ENCODE peak calls at places on chromosomes 2 and 18, in four cellular contexts. One of them, this sample, is unnamed.

GRCh38 chr2:106812377-106812776 is 73.6 kb downstream of the ST6GAL2 start:
- DNase-seq in mammary epithelial cell: no peak
- DNase-seq in BJ: no peak
- DNase-seq in CD4-positive, alpha-beta memory T cell: no peak
- DNase-seq in this sample: peak; percentile 31

GRCh38 chr18:24917767-24918166 is 434.2 kb downstream of the ZNF521 start:
- DNase-seq in BJ: no peak
- DNase-seq in CD4-positive, alpha-beta memory T cell: no peak
- DNase-seq in mammary epithelial cell: no peak
- DNase-seq in this sample: no peak

GRCh38 chr2:27262379-27263286 is at the start of gene SLC30A3:
- DNase-seq in mammary epithelial cell: peak; percentile 15
- DNase-seq in BJ: no peak
- DNase-seq in CD4-positive, alpha-beta memory T cell: peak; percentile 49
- DNase-seq in this sample: no peak

GRCh38 chr2:191030521-191031154 is 16.7 kb upstream of the STAT1 start:
- DNase-seq in BJ: no peak
- DNase-seq in CD4-positive, alpha-beta memory T cell: peak; percentile 57
- DNase-seq in mammary epithelial cell: no peak
- DNase-seq in this sample: no peak

GRCh38 chr18:79988079-79988924 is at the start of gene TXNL4A:
- DNase-seq in BJ: no peak
- DNase-seq in mammary epithelial cell: peak; percentile 81
- DNase-seq in CD4-positive, alpha-beta memory T cell: peak; percentile 86
- DNase-seq in this sample: peak; percentile 42

GRCh38 chr2:120109186-120110061 is 96.5 kb downstream of the EPB41L5 start:
- DNase-seq in CD4-positive, alpha-beta memory T cell: peak; percentile 64
- DNase-seq in mammary epithelial cell: peak; percentile 36
- DNase-seq in BJ: no peak
- DNase-seq in this sample: peak; percentile 14

GRCh38 chr18:7064346-7064745 is 53.3 kb downstream of the LAMA1 start:
- DNase-seq in CD4-positive, alpha-beta memory T cell: no peak
- DNase-seq in BJ: no peak
- DNase-seq in mammary epithelial cell: peak; percentile 79
- DNase-seq in this sample: no peak

GRCh38 chr2:181234429-181235410 is 222.5 kb upstream of the ITGA4 start:
- DNase-seq in mammary epithelial cell: no peak
- DNase-seq in BJ: no peak
- DNase-seq in CD4-positive, alpha-beta memory T cell: no peak
- DNase-seq in this sample: no peak

GRCh38 chr2:149050188-149050587 is 11.7 kb downstream of the LYPD6B start:
- DNase-seq in mammary epithelial cell: no peak
- DNase-seq in CD4-positive, alpha-beta memory T cell: no peak
- DNase-seq in BJ: no peak
- DNase-seq in this sample: no peak

GRCh38 chr2:46650556-46651001 is 171.2 kb downstream of the TMEM247 start:
- DNase-seq in CD4-positive, alpha-beta memory T cell: peak; percentile 74
- DNase-seq in BJ: no peak
- DNase-seq in mammary epithelial cell: peak; percentile 69
- DNase-seq in this sample: peak; percentile 86

GRCh38 chr2:65300134-65300771 is 72.6 kb downstream of the ACTR2 start:
- DNase-seq in mammary epithelial cell: no peak
- DNase-seq in CD4-positive, alpha-beta memory T cell: no peak
- DNase-seq in BJ: no peak
- DNase-seq in this sample: no peak

GRCh38 chr2:167943877-167944276 is 303.5 kb downstream of the STK39 start:
- DNase-seq in BJ: no peak
- DNase-seq in mammary epithelial cell: no peak
- DNase-seq in CD4-positive, alpha-beta memory T cell: no peak
- DNase-seq in this sample: no peak

GRCh38 chr2:47083886-47084682 is 71.0 kb downstream of the STPG4 start:
- DNase-seq in BJ: no peak
- DNase-seq in CD4-positive, alpha-beta memory T cell: no peak
- DNase-seq in mammary epithelial cell: no peak
- DNase-seq in this sample: no peak

GRCh38 chr2:151614606-151615306 is 119.5 kb downstream of the NEB start:
- DNase-seq in BJ: no peak
- DNase-seq in mammary epithelial cell: no peak
- DNase-seq in CD4-positive, alpha-beta memory T cell: no peak
- DNase-seq in this sample: no peak

GRCh38 chr18:13612111-13612997 is 114.0 kb downstream of the FAM210A start:
- DNase-seq in mammary epithelial cell: no peak
- DNase-seq in BJ: no peak
- DNase-seq in CD4-positive, alpha-beta memory T cell: peak; percentile 74
- DNase-seq in this sample: no peak

GRCh38 chr2:227163998-227164744 is at the start of the genes COL4A3 and COL4A4:
- DNase-seq in mammary epithelial cell: peak; percentile 12
- DNase-seq in CD4-positive, alpha-beta memory T cell: no peak
- DNase-seq in BJ: no peak
- DNase-seq in this sample: no peak

GRCh38 chr2:160372585-160372984 is 121.0 kb downstream of the RBMS1 start:
- DNase-seq in mammary epithelial cell: no peak
- DNase-seq in BJ: no peak
- DNase-seq in CD4-positive, alpha-beta memory T cell: no peak
- DNase-seq in this sample: no peak